ENCODE peak calls at places on chromosomes 4 and X, in four cellular contexts. D, U, P and F are unnamed samples.

GRCh38 chr4:44931720-44932119 is 205.4 kb upstream of the GNPDA2 start:
- DNase-seq in D (no peak), U (no peak), P (no peak), F (no peak)

GRCh38 chr4:181959121-181959520 is 284.1 kb upstream of the TENM3 start:
- DNase-seq in D (no peak), U (no peak), P (no peak), F (no peak)

GRCh38 chr4:187006189-187006618 is 282.5 kb upstream of the FAT1 start:
- DNase-seq in D (no peak), U (no peak), P (no peak), F (no peak)

GRCh38 chr4:80788798-80789197 is 241.7 kb upstream of the BMP3 start:
- DNase-seq in D (no peak), U (no peak), P (no peak), F (no peak)

GRCh38 chr4:148116264-148116663 is 325.9 kb downstream of the NR3C2 start:
- DNase-seq in D (no peak), U (no peak), P (no peak), F (no peak)

GRCh38 chr4:38085394-38086150 is 125.4 kb downstream of the PTTG2 start:
- DNase-seq in D (no peak), U (no peak), P (no peak), F (no peak)

GRCh38 chr4:73619351-73619750 is 885 bp downstream of the RASSF6 start:
- DNase-seq in D (no peak), U (no peak), P (no peak), F (no peak)

GRCh38 chrX:25721564-25721963 is 416.6 kb upstream of the MAGEB18 start:
- DNase-seq in D (no peak), U (no peak), P (no peak), F (no peak)

GRCh38 chrX:112967341-112967740 is 126.7 kb upstream of the AMOT start:
- DNase-seq in D (no peak), U (no peak), P (no peak), F (no peak)

GRCh38 chrX:23792861-23793553 is 10.0 kb downstream of the SAT1 start:
- DNase-seq in D (no peak), U (no peak), P (no peak), F (no peak)

GRCh38 chr4:76515975-76516853 is 81.2 kb downstream of the SHROOM3 start:
- DNase-seq in D (no peak), U (no peak), P (no peak), F (no peak)

GRCh38 chr4:121669163-121669550 is 27.6 kb downstream of the ANXA5 start:
- DNase-seq in D (no peak), U (no peak), P (no peak), F (no peak)

GRCh38 chrX:96761566-96761965 is 76.9 kb downstream of the DIAPH2 start:
- DNase-seq in D (no peak), U (no peak), P (no peak), F (no peak)

GRCh38 chr4:153494562-153494961 is 28.4 kb downstream of the TMEM131L start:
- DNase-seq in D (no peak), U (no peak), P (no peak), F (no peak)

GRCh38 chrX:63513825-63514574 is 162.9 kb upstream of the SPIN4 start:
- DNase-seq in D (no peak), U (peak; percentile 20), P (no peak), F (peak; percentile 14)

GRCh38 chr4:96593422-96593821 is 753.5 kb downstream of the PDHA2 start:
- DNase-seq in D (peak; percentile 31), U (no peak), P (no peak), F (peak; percentile 79)

GRCh38 chr4:78774395-78774794 is 1.8 kb upstream of the BMP2K start:
- DNase-seq in D (no peak), U (no peak), P (no peak), F (no peak)

GRCh38 chr4:52873861-52874343 is 11.8 kb downstream of the RASL11B start:
- DNase-seq in D (no peak), U (no peak), P (no peak), F (no peak)

GRCh38 chr4:87649980-87650379 is at the start of gene DMP1:
- DNase-seq in D (no peak), U (no peak), P (no peak), F (no peak)

GRCh38 chr4:5158825-5159224 is 107.5 kb downstream of the STK32B start:
- DNase-seq in D (no peak), U (no peak), P (no peak), F (no peak)

GRCh38 chr4:119179011-119179410 is 33.5 kb upstream of the USP53 start:
- DNase-seq in D (no peak), U (no peak), P (no peak), F (no peak)

GRCh38 chr4:145069361-145069760 is 28.6 kb downstream of the ANAPC10 start:
- DNase-seq in D (no peak), U (no peak), P (no peak), F (no peak)

GRCh38 chr4:38177035-38177791 is 217.0 kb downstream of the PTTG2 start:
- DNase-seq in D (peak; percentile 52), U (peak; percentile 35), P (peak; percentile 32), F (peak; percentile 35)

GRCh38 chrX:2828404-2829065 is at the start of gene GYG2:
- DNase-seq in D (peak; percentile 44), U (no peak), P (no peak), F (no peak)

GRCh38 chr4:106986486-106986885 is 49.6 kb downstream of the DKK2 start:
- DNase-seq in D (no peak), U (no peak), P (no peak), F (no peak)

GRCh38 chrX:137427813-137428212 is 138.1 kb upstream of the ZIC3 start:
- DNase-seq in D (no peak), U (no peak), P (no peak), F (no peak)

GRCh38 chr4:138919094-138919936 is 96.3 kb upstream of the NOCT start:
- DNase-seq in D (peak; percentile 54), U (peak; percentile 63), P (no peak), F (peak; percentile 56)

GRCh38 chrX:150913511-150913910 is 15.0 kb upstream of the CD99L2 start:
- DNase-seq in D (no peak), U (no peak), P (no peak), F (no peak)

GRCh38 chr4:138003248-138003647 is 238.9 kb downstream of the SLC7A11 start:
- DNase-seq in D (no peak), U (no peak), P (no peak), F (no peak)

GRCh38 chr4:20840648-20841190 is 140.5 kb downstream of the PACRGL start:
- DNase-seq in D (no peak), U (no peak), P (no peak), F (no peak)

GRCh38 chrX:141221611-141222010 is 20.7 kb downstream of the SPANXC start:
- DNase-seq in D (no peak), U (no peak), P (no peak), F (no peak)

GRCh38 chrX:149541521-149542047 is 772 bp downstream of the EOLA1 start:
- DNase-seq in D (no peak), U (no peak), P (no peak), F (no peak)

GRCh38 chr4:183142566-183143545 is 43.8 kb downstream of the WWC2 start:
- DNase-seq in D (no peak), U (peak; percentile 47), P (no peak), F (peak; percentile 74)

GRCh38 chrX:95903490-95903889 is 781.2 kb upstream of the DIAPH2 start:
- DNase-seq in D (no peak), U (no peak), P (no peak), F (no peak)

GRCh38 chr4:55251896-55252295 is 94.1 kb upstream of the SRD5A3 start:
- DNase-seq in D (no peak), U (no peak), P (no peak), F (no peak)

GRCh38 chrX:120749141-120749846 is 119.4 kb upstream of the C1GALT1C1 start:
- DNase-seq in D (no peak), U (no peak), P (peak; percentile 70), F (no peak)

GRCh38 chr4:972651-973424 is 531 bp downstream of the DGKQ start:
- DNase-seq in D (peak; percentile 72), U (no peak), P (peak; percentile 35), F (no peak)

GRCh38 chr4:15232725-15233597 is 194.9 kb upstream of the C1QTNF7 start:
- DNase-seq in D (no peak), U (no peak), P (no peak), F (no peak)

GRCh38 chr4:150209140-150209829 is 131.0 kb downstream of the DCLK2 start:
- DNase-seq in D (peak; percentile 78), U (no peak), P (peak; percentile 56), F (peak; percentile 73)

DNA sequence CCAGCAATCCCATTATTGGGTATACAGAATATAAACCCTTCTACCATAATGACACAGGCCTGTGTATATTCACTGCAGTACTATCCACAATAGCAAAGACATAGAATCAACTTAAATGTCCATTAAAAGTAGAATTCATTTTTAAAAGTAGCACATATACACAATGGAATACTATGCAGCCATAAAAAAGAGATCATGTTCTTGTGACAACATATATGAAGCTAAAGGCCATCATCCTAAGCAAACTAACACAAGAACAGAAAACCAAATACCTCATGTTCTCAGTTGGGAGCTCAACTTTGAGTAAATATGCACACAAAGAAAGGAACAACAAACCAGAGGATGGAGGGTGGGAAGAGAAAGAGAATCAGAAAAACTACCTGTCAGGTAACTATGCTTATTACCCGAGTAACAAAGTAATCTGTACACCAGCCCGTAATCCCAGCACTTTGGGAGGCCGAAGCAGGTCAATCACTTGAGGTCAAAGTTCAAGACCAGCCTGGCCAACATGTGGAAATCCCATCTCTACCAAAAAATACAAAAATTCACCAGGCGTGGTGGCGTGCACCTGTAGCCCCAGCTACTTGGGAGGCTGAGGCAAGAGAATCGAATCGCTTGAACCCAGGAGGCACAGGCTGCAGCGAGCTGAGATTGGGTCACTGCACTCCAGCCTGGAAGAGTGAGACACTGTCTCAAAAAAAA is 22.8 kb downstream of the DHX15 start:
- DNase-seq in D (no peak), U (no peak), P (no peak), F (no peak)
- H3K4me1 ChIP-seq in D (peaks cover 4% of the 10 kb centered on the region), U (no peaks in the 10 kb centered on the region), P (no peaks in the 10 kb centered on the region), F (no peaks in the 10 kb centered on the region)

DNA sequence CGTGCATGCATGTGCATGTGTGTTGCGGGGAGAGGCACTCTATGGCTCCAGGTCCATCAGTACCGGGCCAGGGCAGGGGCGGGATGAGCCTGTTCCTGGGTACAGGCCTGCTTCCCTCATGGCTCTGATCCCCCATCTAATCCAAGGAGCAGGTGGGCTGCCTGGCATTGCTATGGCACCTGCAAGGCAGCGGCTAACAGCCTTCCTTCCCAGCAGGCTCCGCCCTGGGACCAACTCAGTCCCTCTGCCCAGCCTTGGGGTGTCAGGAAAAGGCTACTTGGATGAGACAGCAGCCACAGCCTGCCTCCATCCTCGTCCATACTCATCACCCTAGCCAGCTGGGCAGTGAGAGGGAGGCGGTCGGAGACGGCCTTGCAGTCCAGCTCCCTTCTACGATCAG is 46.5 kb downstream of the PPP2R2C start:
- DNase-seq in D (no peak), U (no peak), P (no peak), F (no peak)
- TF ChIP-seq POLR2A in D (no peak), U (no peak), P (no peak), F (no peak)

DNA sequence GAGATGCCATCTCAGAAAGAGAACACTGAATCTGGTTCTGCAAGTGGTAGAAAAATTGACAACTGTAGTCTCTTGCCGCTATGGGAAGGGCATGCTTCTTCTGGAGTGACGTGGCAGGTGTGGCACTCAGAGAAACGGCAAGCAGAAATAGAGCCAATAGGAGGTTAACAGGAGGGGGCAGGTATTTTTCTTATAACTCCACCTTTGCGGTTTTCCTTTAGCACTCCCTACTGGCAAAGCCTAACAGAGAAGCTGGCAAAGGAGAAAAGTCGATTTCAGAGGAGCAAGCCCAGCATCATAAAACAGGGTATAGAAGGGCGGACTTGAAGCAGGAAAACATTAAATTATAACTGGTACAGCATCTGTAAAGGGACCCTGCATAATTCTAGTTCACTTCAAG is 1382.2 kb downstream of the PCDH18 start:
- DNase-seq in D (no peak), U (no peak), P (no peak), F (no peak)
- TF ChIP-seq CTCF in D (no peak), U (no peak), P (no peak), F (no peak)

GRCh38 chr4:24980064-24980690 is 50.6 kb downstream of the LGI2 start:
- DNase-seq in D (peak; percentile 38), U (no peak), P (peak; percentile 22), F (peak; percentile 79)
- H3K4me1 ChIP-seq in D (no peaks in the 10 kb centered on the region), U (no peaks in the 10 kb centered on the region), P (no peaks in the 10 kb centered on the region), F (no peaks in the 10 kb centered on the region)